ENCODE peak calls at places on chromosome 18, in ten cellular contexts. One of them, this sample, is unnamed.

GRCh38 chr18:61651145-61651879 is 241.5 kb downstream of the RNF152 start:
- DNase-seq in HTR-8/SVneo: no peak
- DNase-seq in fibroblast of gingiva: no peak
- DNase-seq in anterior cingulate cortex: no peak
- DNase-seq in Kasumi-1: no peak
- DNase-seq in NAMALWA: no peak
- DNase-seq in germinal center: no peak
- DNase-seq in caudate nucleus: no peak
- DNase-seq in colonic mucosa: no peak
- DNase-seq in posterior cingulate gyrus: no peak
- DNase-seq in this sample: no peak

GRCh38 chr18:55284614-55285013 is 303.4 kb downstream of the TCF4 start:
- DNase-seq in HTR-8/SVneo: no peak
- DNase-seq in fibroblast of gingiva: no peak
- DNase-seq in anterior cingulate cortex: no peak
- DNase-seq in Kasumi-1: no peak
- DNase-seq in NAMALWA: no peak
- DNase-seq in germinal center: no peak
- DNase-seq in caudate nucleus: no peak
- DNase-seq in colonic mucosa: no peak
- DNase-seq in posterior cingulate gyrus: no peak
- DNase-seq in this sample: no peak

GRCh38 chr18:79496978-79497637 is 101.4 kb downstream of the NFATC1 start:
- DNase-seq in HTR-8/SVneo: no peak
- DNase-seq in fibroblast of gingiva: peak; percentile 77
- DNase-seq in anterior cingulate cortex: no peak
- DNase-seq in Kasumi-1: no peak
- DNase-seq in NAMALWA: peak; percentile 81
- DNase-seq in germinal center: no peak
- DNase-seq in caudate nucleus: no peak
- DNase-seq in colonic mucosa: peak; percentile 41
- DNase-seq in posterior cingulate gyrus: peak; percentile 74
- DNase-seq in this sample: peak; percentile 40

GRCh38 chr18:37812961-37813360 is 247.4 kb upstream of the CELF4 start:
- DNase-seq in HTR-8/SVneo: no peak
- DNase-seq in fibroblast of gingiva: no peak
- DNase-seq in anterior cingulate cortex: no peak
- DNase-seq in Kasumi-1: no peak
- DNase-seq in NAMALWA: no peak
- DNase-seq in germinal center: no peak
- DNase-seq in caudate nucleus: no peak
- DNase-seq in colonic mucosa: no peak
- DNase-seq in posterior cingulate gyrus: no peak
- DNase-seq in this sample: no peak

GRCh38 chr18:9961031-9961430 is 47.2 kb downstream of the VAPA start:
- DNase-seq in HTR-8/SVneo: no peak
- DNase-seq in fibroblast of gingiva: peak; percentile 68
- DNase-seq in anterior cingulate cortex: no peak
- DNase-seq in Kasumi-1: no peak
- DNase-seq in NAMALWA: no peak
- DNase-seq in germinal center: no peak
- DNase-seq in caudate nucleus: no peak
- DNase-seq in colonic mucosa: no peak
- DNase-seq in posterior cingulate gyrus: no peak
- DNase-seq in this sample: no peak

GRCh38 chr18:68841301-68841700 is 43.4 kb downstream of the CCDC102B start:
- DNase-seq in HTR-8/SVneo: no peak
- DNase-seq in fibroblast of gingiva: peak; percentile 4
- DNase-seq in anterior cingulate cortex: no peak
- DNase-seq in Kasumi-1: no peak
- DNase-seq in NAMALWA: no peak
- DNase-seq in germinal center: no peak
- DNase-seq in caudate nucleus: no peak
- DNase-seq in colonic mucosa: no peak
- DNase-seq in posterior cingulate gyrus: no peak
- DNase-seq in this sample: no peak

GRCh38 chr18:47166235-47166634 is 9.9 kb downstream of the IER3IP1 start:
- DNase-seq in HTR-8/SVneo: no peak
- DNase-seq in fibroblast of gingiva: no peak
- DNase-seq in anterior cingulate cortex: no peak
- DNase-seq in Kasumi-1: no peak
- DNase-seq in NAMALWA: no peak
- DNase-seq in germinal center: no peak
- DNase-seq in caudate nucleus: no peak
- DNase-seq in colonic mucosa: no peak
- DNase-seq in posterior cingulate gyrus: no peak
- DNase-seq in this sample: no peak

GRCh38 chr18:3554091-3554601 is 104.2 kb downstream of the TGIF1 start:
- DNase-seq in HTR-8/SVneo: no peak
- DNase-seq in fibroblast of gingiva: no peak
- DNase-seq in anterior cingulate cortex: no peak
- DNase-seq in Kasumi-1: no peak
- DNase-seq in NAMALWA: no peak
- DNase-seq in germinal center: no peak
- DNase-seq in caudate nucleus: no peak
- DNase-seq in colonic mucosa: no peak
- DNase-seq in posterior cingulate gyrus: no peak
- DNase-seq in this sample: no peak

GRCh38 chr18:76265375-76266225 is 229.4 kb downstream of the ZNF516 start:
- DNase-seq in HTR-8/SVneo: no peak
- DNase-seq in fibroblast of gingiva: peak; percentile 43
- DNase-seq in anterior cingulate cortex: no peak
- DNase-seq in Kasumi-1: no peak
- DNase-seq in NAMALWA: no peak
- DNase-seq in germinal center: no peak
- DNase-seq in caudate nucleus: no peak
- DNase-seq in colonic mucosa: no peak
- DNase-seq in posterior cingulate gyrus: no peak
- DNase-seq in this sample: peak; percentile 39

GRCh38 chr18:35756506-35757117 is 175.1 kb downstream of the GALNT1 start:
- DNase-seq in HTR-8/SVneo: peak; percentile 29
- DNase-seq in fibroblast of gingiva: peak; percentile 52
- DNase-seq in anterior cingulate cortex: peak; percentile 24
- DNase-seq in Kasumi-1: peak; percentile 73
- DNase-seq in NAMALWA: peak; percentile 78
- DNase-seq in germinal center: peak; percentile 58
- DNase-seq in caudate nucleus: no peak
- DNase-seq in colonic mucosa: peak; percentile 55
- DNase-seq in posterior cingulate gyrus: no peak
- DNase-seq in this sample: peak; percentile 53

GRCh38 chr18:53380063-53380639 is 844.3 kb downstream of the MBD2 start:
- DNase-seq in HTR-8/SVneo: no peak
- DNase-seq in fibroblast of gingiva: no peak
- DNase-seq in anterior cingulate cortex: no peak
- DNase-seq in Kasumi-1: peak; percentile 64
- DNase-seq in NAMALWA: peak; percentile 60
- DNase-seq in germinal center: no peak
- DNase-seq in caudate nucleus: no peak
- DNase-seq in colonic mucosa: no peak
- DNase-seq in posterior cingulate gyrus: no peak
- DNase-seq in this sample: no peak

GRCh38 chr18:10240276-10240675 is 214.2 kb upstream of the APCDD1 start:
- DNase-seq in HTR-8/SVneo: no peak
- DNase-seq in fibroblast of gingiva: no peak
- DNase-seq in anterior cingulate cortex: no peak
- DNase-seq in Kasumi-1: no peak
- DNase-seq in NAMALWA: no peak
- DNase-seq in germinal center: no peak
- DNase-seq in caudate nucleus: no peak
- DNase-seq in colonic mucosa: no peak
- DNase-seq in posterior cingulate gyrus: no peak
- DNase-seq in this sample: no peak

GRCh38 chr18:48608581-48608980 is 69.8 kb downstream of the CTIF start:
- DNase-seq in HTR-8/SVneo: no peak
- DNase-seq in fibroblast of gingiva: no peak
- DNase-seq in anterior cingulate cortex: peak; percentile 16
- DNase-seq in Kasumi-1: no peak
- DNase-seq in NAMALWA: no peak
- DNase-seq in germinal center: no peak
- DNase-seq in caudate nucleus: peak; percentile 32
- DNase-seq in colonic mucosa: no peak
- DNase-seq in posterior cingulate gyrus: peak; percentile 87
- DNase-seq in this sample: no peak

GRCh38 chr18:58091099-58091611 is 47.1 kb downstream of the NEDD4L start:
- DNase-seq in HTR-8/SVneo: no peak
- DNase-seq in fibroblast of gingiva: no peak
- DNase-seq in anterior cingulate cortex: no peak
- DNase-seq in Kasumi-1: no peak
- DNase-seq in NAMALWA: no peak
- DNase-seq in germinal center: peak; percentile 39
- DNase-seq in caudate nucleus: no peak
- DNase-seq in colonic mucosa: peak; percentile 42
- DNase-seq in posterior cingulate gyrus: no peak
- DNase-seq in this sample: peak; percentile 63

GRCh38 chr18:74897971-74898657 is 300.4 kb downstream of the ZNF407 start:
- DNase-seq in HTR-8/SVneo: peak; percentile 10
- DNase-seq in fibroblast of gingiva: peak; percentile 43
- DNase-seq in anterior cingulate cortex: no peak
- DNase-seq in Kasumi-1: no peak
- DNase-seq in NAMALWA: no peak
- DNase-seq in germinal center: no peak
- DNase-seq in caudate nucleus: no peak
- DNase-seq in colonic mucosa: no peak
- DNase-seq in posterior cingulate gyrus: no peak
- DNase-seq in this sample: no peak

GRCh38 chr18:59478591-59478990 is 119.5 kb upstream of the LMAN1 start:
- DNase-seq in HTR-8/SVneo: no peak
- DNase-seq in fibroblast of gingiva: peak; percentile 71
- DNase-seq in anterior cingulate cortex: no peak
- DNase-seq in Kasumi-1: no peak
- DNase-seq in NAMALWA: no peak
- DNase-seq in germinal center: no peak
- DNase-seq in caudate nucleus: no peak
- DNase-seq in colonic mucosa: no peak
- DNase-seq in posterior cingulate gyrus: no peak
- DNase-seq in this sample: no peak

GRCh38 chr18:55384551-55385275 is 203.3 kb downstream of the TCF4 start:
- DNase-seq in HTR-8/SVneo: peak; percentile 15
- DNase-seq in fibroblast of gingiva: peak; percentile 29
- DNase-seq in anterior cingulate cortex: no peak
- DNase-seq in Kasumi-1: peak; percentile 24
- DNase-seq in NAMALWA: peak; percentile 86
- DNase-seq in germinal center: peak; percentile 40
- DNase-seq in caudate nucleus: no peak
- DNase-seq in colonic mucosa: peak; percentile 23
- DNase-seq in posterior cingulate gyrus: no peak
- DNase-seq in this sample: no peak